ENCODE peak calls at places on chromosomes 16 and 17, in seven cellular contexts. One of them, this sample, is unnamed.
A peak's percentile ranks its signal among the peaks of the same experiment; 100 is the strongest.

GRCh38 chr16:3793161-3793576 is 75.8 kb upstream of the TRAP1 start:
- DNase-seq in mammary epithelial cell: no peak
- DNase-seq in fibroblast of lung: peak; percentile 57
- DNase-seq in GM23248: no peak
- DNase-seq in Peyer's patch: peak; percentile 34
- DNase-seq in Caco-2: no peak
- DNase-seq in transverse colon: no peak
- DNase-seq in this sample: no peak

GRCh38 chr17:42180922-42181850 is at the start of gene KCNH4:
- DNase-seq in Caco-2: peak; percentile 87
- DNase-seq in fibroblast of lung: peak; percentile 70
- DNase-seq in Peyer's patch: peak; percentile 92
- DNase-seq in transverse colon: peak; percentile 79
- DNase-seq in mammary epithelial cell: peak; percentile 53
- DNase-seq in GM23248: peak; percentile 87
- DNase-seq in this sample: peak; percentile 79

GRCh38 chr16:19400709-19401108 is 17.0 kb upstream of the TMC5 start:
- DNase-seq in GM23248: no peak
- DNase-seq in transverse colon: no peak
- DNase-seq in fibroblast of lung: no peak
- DNase-seq in Caco-2: no peak
- DNase-seq in mammary epithelial cell: no peak
- DNase-seq in Peyer's patch: no peak
- DNase-seq in this sample: no peak

GRCh38 chr16:82476786-82477185 is 150.0 kb upstream of the CDH13 start:
- DNase-seq in Peyer's patch: no peak
- DNase-seq in transverse colon: no peak
- DNase-seq in Caco-2: no peak
- DNase-seq in fibroblast of lung: no peak
- DNase-seq in GM23248: no peak
- DNase-seq in mammary epithelial cell: no peak
- DNase-seq in this sample: no peak

GRCh38 chr16:54031107-54031760 is 255.4 kb downstream of the IRX3 start:
- DNase-seq in Peyer's patch: no peak
- DNase-seq in GM23248: peak; percentile 56
- DNase-seq in fibroblast of lung: no peak
- DNase-seq in Caco-2: no peak
- DNase-seq in transverse colon: no peak
- DNase-seq in mammary epithelial cell: peak; percentile 66
- DNase-seq in this sample: no peak

GRCh38 chr16:15894571-15895358 is 6.4 kb upstream of the CEP20 start:
- DNase-seq in Caco-2: no peak
- DNase-seq in Peyer's patch: no peak
- DNase-seq in transverse colon: no peak
- DNase-seq in fibroblast of lung: no peak
- DNase-seq in mammary epithelial cell: no peak
- DNase-seq in GM23248: no peak
- DNase-seq in this sample: no peak

GRCh38 chr17:43406676-43407645 is 8.2 kb downstream of the ARL4D start:
- DNase-seq in fibroblast of lung: peak; percentile 65
- DNase-seq in transverse colon: no peak
- DNase-seq in mammary epithelial cell: no peak
- DNase-seq in Peyer's patch: no peak
- DNase-seq in GM23248: peak; percentile 77
- DNase-seq in Caco-2: no peak
- DNase-seq in this sample: no peak

GRCh38 chr17:57810740-57811632 is 38.9 kb downstream of the MRPS23 start:
- DNase-seq in GM23248: peak; percentile 52
- DNase-seq in Peyer's patch: no peak
- DNase-seq in mammary epithelial cell: peak; percentile 21
- DNase-seq in Caco-2: no peak
- DNase-seq in transverse colon: peak; percentile 11
- DNase-seq in fibroblast of lung: peak; percentile 23
- DNase-seq in this sample: no peak

GRCh38 chr16:88811600-88811849 is 203 bp downstream of the APRT start:
- DNase-seq in Caco-2: no peak
- DNase-seq in fibroblast of lung: no peak
- DNase-seq in mammary epithelial cell: no peak
- DNase-seq in GM23248: no peak
- DNase-seq in Peyer's patch: no peak
- DNase-seq in transverse colon: no peak
- DNase-seq in this sample: no peak

GRCh38 chr16:2595376-2596200 is 57.8 kb downstream of the PDPK1 start:
- DNase-seq in fibroblast of lung: no peak
- DNase-seq in Caco-2: no peak
- DNase-seq in mammary epithelial cell: no peak
- DNase-seq in Peyer's patch: no peak
- DNase-seq in transverse colon: no peak
- DNase-seq in GM23248: no peak
- DNase-seq in this sample: no peak

GRCh38 chr16:84897911-84898377 is 78.2 kb downstream of the CRISPLD2 start:
- DNase-seq in transverse colon: no peak
- DNase-seq in GM23248: no peak
- DNase-seq in Peyer's patch: no peak
- DNase-seq in mammary epithelial cell: peak; percentile 59
- DNase-seq in Caco-2: no peak
- DNase-seq in fibroblast of lung: no peak
- DNase-seq in this sample: no peak

GRCh38 chr17:59785091-59785799 is 77.8 kb downstream of the VMP1 start:
- DNase-seq in GM23248: peak; percentile 31
- DNase-seq in fibroblast of lung: peak; percentile 42
- DNase-seq in transverse colon: no peak
- DNase-seq in mammary epithelial cell: no peak
- DNase-seq in Peyer's patch: no peak
- DNase-seq in Caco-2: no peak
- DNase-seq in this sample: no peak

GRCh38 chr16:70700101-70701020 is 14.5 kb upstream of the MTSS2 start:
- DNase-seq in fibroblast of lung: no peak
- DNase-seq in Caco-2: no peak
- DNase-seq in transverse colon: no peak
- DNase-seq in GM23248: no peak
- DNase-seq in mammary epithelial cell: peak; percentile 84
- DNase-seq in Peyer's patch: no peak
- DNase-seq in this sample: no peak

GRCh38 chr16:66342294-66342900 is 24.1 kb upstream of the CDH5 start:
- DNase-seq in Caco-2: no peak
- DNase-seq in Peyer's patch: no peak
- DNase-seq in transverse colon: no peak
- DNase-seq in mammary epithelial cell: no peak
- DNase-seq in fibroblast of lung: no peak
- DNase-seq in GM23248: peak; percentile 44
- DNase-seq in this sample: no peak

GRCh38 chr17:45376171-45376564 is 56.5 kb downstream of the ARHGAP27 start:
- DNase-seq in Peyer's patch: no peak
- DNase-seq in mammary epithelial cell: no peak
- DNase-seq in fibroblast of lung: no peak
- DNase-seq in GM23248: no peak
- DNase-seq in transverse colon: no peak
- DNase-seq in Caco-2: no peak
- DNase-seq in this sample: no peak

GRCh38 chr17:67280279-67280678 is 35.3 kb upstream of the HELZ start:
- DNase-seq in mammary epithelial cell: peak; percentile 97
- DNase-seq in GM23248: no peak
- DNase-seq in fibroblast of lung: peak; percentile 27
- DNase-seq in Caco-2: no peak
- DNase-seq in transverse colon: no peak
- DNase-seq in Peyer's patch: no peak
- DNase-seq in this sample: no peak

GRCh38 chr17:81710514-81711308 is 1.4 kb upstream of the SLC25A10 start:
- DNase-seq in Caco-2: no peak
- DNase-seq in Peyer's patch: peak; percentile 58
- DNase-seq in transverse colon: peak; percentile 53
- DNase-seq in mammary epithelial cell: no peak
- DNase-seq in fibroblast of lung: no peak
- DNase-seq in GM23248: peak; percentile 64
- DNase-seq in this sample: no peak

GRCh38 chr16:22645868-22646267 is 135.2 kb downstream of the NPIPB5 start:
- DNase-seq in mammary epithelial cell: no peak
- DNase-seq in transverse colon: no peak
- DNase-seq in fibroblast of lung: no peak
- DNase-seq in Peyer's patch: no peak
- DNase-seq in Caco-2: no peak
- DNase-seq in GM23248: no peak
- DNase-seq in this sample: no peak

GRCh38 chr17:46115687-46116086 is 77.5 kb downstream of the KANSL1 start:
- DNase-seq in mammary epithelial cell: no peak
- DNase-seq in fibroblast of lung: peak; percentile 28
- DNase-seq in Caco-2: no peak
- DNase-seq in GM23248: peak; percentile 18
- DNase-seq in Peyer's patch: no peak
- DNase-seq in transverse colon: no peak
- DNase-seq in this sample: no peak

GRCh38 chr16:11557811-11558210 is 28.9 kb downstream of the LITAF start:
- DNase-seq in Peyer's patch: no peak
- DNase-seq in fibroblast of lung: no peak
- DNase-seq in transverse colon: no peak
- DNase-seq in Caco-2: no peak
- DNase-seq in mammary epithelial cell: no peak
- DNase-seq in GM23248: no peak
- DNase-seq in this sample: no peak

GRCh38 chr17:73998246-73999220 is 204.9 kb upstream of the RPL38 start:
- DNase-seq in transverse colon: peak; percentile 78
- DNase-seq in fibroblast of lung: no peak
- DNase-seq in GM23248: peak; percentile 42
- DNase-seq in mammary epithelial cell: peak; percentile 22
- DNase-seq in Peyer's patch: peak; percentile 75
- DNase-seq in Caco-2: peak; percentile 78
- DNase-seq in this sample: peak; percentile 13

GRCh38 chr17:60631119-60631518 is 31.1 kb downstream of the PPM1D start:
- DNase-seq in mammary epithelial cell: no peak
- DNase-seq in Peyer's patch: no peak
- DNase-seq in transverse colon: no peak
- DNase-seq in GM23248: no peak
- DNase-seq in fibroblast of lung: no peak
- DNase-seq in Caco-2: no peak
- DNase-seq in this sample: no peak

GRCh38 chr17:19301274-19301946 is 61.1 kb downstream of the B9D1 start:
- DNase-seq in fibroblast of lung: no peak
- DNase-seq in mammary epithelial cell: no peak
- DNase-seq in Peyer's patch: peak; percentile 54
- DNase-seq in transverse colon: peak; percentile 78
- DNase-seq in Caco-2: no peak
- DNase-seq in GM23248: no peak
- DNase-seq in this sample: no peak

GRCh38 chr16:1456951-1457350 is 12.6 kb upstream of the CCDC154 start:
- DNase-seq in Caco-2: no peak
- DNase-seq in Peyer's patch: no peak
- DNase-seq in GM23248: no peak
- DNase-seq in transverse colon: no peak
- DNase-seq in mammary epithelial cell: no peak
- DNase-seq in fibroblast of lung: no peak
- DNase-seq in this sample: no peak
- H3K36me3 ChIP-seq in Caco-2: no peaks in the 10 kb centered on the region
- H3K36me3 ChIP-seq in Peyer's patch: no peaks in the 10 kb centered on the region
- H3K36me3 ChIP-seq in GM23248: no peaks in the 10 kb centered on the region
- H3K36me3 ChIP-seq in transverse colon: no peaks in the 10 kb centered on the region
- H3K36me3 ChIP-seq in mammary epithelial cell: peaks cover 6% of the 10 kb centered on the region
- H3K36me3 ChIP-seq in fibroblast of lung: peaks cover 15% of the 10 kb centered on the region
- H3K36me3 ChIP-seq in this sample: no peaks in the 10 kb centered on the region

DNA sequence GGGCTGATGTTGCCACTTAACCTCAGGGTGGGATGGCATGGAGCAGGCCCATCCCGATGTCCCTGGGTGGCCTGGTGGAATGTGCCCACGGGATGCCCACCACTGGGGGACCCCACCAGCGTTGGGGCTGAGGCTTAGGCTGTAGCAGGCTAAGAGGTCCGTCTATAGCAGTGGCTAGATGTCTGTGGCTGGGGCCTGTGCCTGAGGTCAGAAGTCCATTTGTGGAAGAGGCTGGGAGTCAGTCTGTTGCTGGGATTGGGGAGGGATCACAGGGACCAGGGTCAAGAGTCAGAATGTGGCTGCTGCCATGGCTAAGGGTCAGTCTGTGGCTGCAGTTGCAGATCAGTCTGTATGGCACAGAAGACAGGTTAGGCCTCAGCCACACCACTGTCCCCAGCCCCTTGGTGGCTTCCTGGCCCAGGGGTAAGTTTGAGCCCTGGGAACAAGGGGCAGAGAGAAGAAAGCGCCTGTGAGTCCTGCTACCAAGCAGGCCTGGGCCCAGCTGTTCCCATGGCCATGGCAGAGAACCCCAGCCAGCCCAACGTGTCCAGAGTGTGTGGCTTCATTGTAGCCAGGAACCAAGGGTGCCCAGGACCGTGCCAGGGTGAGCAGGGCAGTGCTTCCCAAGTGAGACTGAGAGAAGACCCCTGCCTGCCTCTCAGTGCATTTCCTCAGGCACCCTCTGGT is 35.7 kb downstream of the RAI1 start:
- DNase-seq in mammary epithelial cell: no peak
- DNase-seq in fibroblast of lung: no peak
- DNase-seq in Peyer's patch: no peak
- DNase-seq in GM23248: no peak
- DNase-seq in transverse colon: no peak
- DNase-seq in Caco-2: peak; percentile 50
- DNase-seq in this sample: no peak
- H3K4me1 ChIP-seq in mammary epithelial cell: peaks cover 46% of the 10 kb centered on the region
- H3K4me1 ChIP-seq in fibroblast of lung: peaks cover 27% of the 10 kb centered on the region
- H3K4me1 ChIP-seq in Peyer's patch: no peaks in the 10 kb centered on the region
- H3K4me1 ChIP-seq in GM23248: peaks cover 36% of the 10 kb centered on the region
- H3K4me1 ChIP-seq in transverse colon: peaks cover 35% of the 10 kb centered on the region
- H3K4me1 ChIP-seq in Caco-2: peaks cover 35% of the 10 kb centered on the region
- H3K4me1 ChIP-seq in this sample: peaks cover 5% of the 10 kb centered on the region

GRCh38 chr16:31081428-31082351 is 7.1 kb downstream of the PRSS53 start:
- DNase-seq in transverse colon: no peak
- DNase-seq in Peyer's patch: no peak
- DNase-seq in mammary epithelial cell: no peak
- DNase-seq in GM23248: no peak
- DNase-seq in Caco-2: no peak
- DNase-seq in fibroblast of lung: no peak
- DNase-seq in this sample: no peak

GRCh38 chr16:31083981-31084380 is 4.8 kb downstream of the PRSS53 start:
- DNase-seq in transverse colon: no peak
- DNase-seq in Caco-2: no peak
- DNase-seq in Peyer's patch: no peak
- DNase-seq in mammary epithelial cell: no peak
- DNase-seq in fibroblast of lung: no peak
- DNase-seq in GM23248: no peak
- DNase-seq in this sample: peak; percentile 33

GRCh38 chr16:31083081-31083480 is 5.7 kb downstream of the PRSS53 start:
- DNase-seq in mammary epithelial cell: no peak
- DNase-seq in Peyer's patch: no peak
- DNase-seq in transverse colon: no peak
- DNase-seq in fibroblast of lung: no peak
- DNase-seq in Caco-2: no peak
- DNase-seq in GM23248: no peak
- DNase-seq in this sample: no peak

GRCh38 chr16:31083556-31083955 is 5.2 kb downstream of the PRSS53 start:
- DNase-seq in Caco-2: no peak
- DNase-seq in Peyer's patch: no peak
- DNase-seq in GM23248: no peak
- DNase-seq in fibroblast of lung: no peak
- DNase-seq in transverse colon: no peak
- DNase-seq in mammary epithelial cell: no peak
- DNase-seq in this sample: no peak

GRCh38 chr16:31082368-31083045 is 6.2 kb downstream of the PRSS53 start:
- DNase-seq in Peyer's patch: peak; percentile 68
- DNase-seq in fibroblast of lung: no peak
- DNase-seq in mammary epithelial cell: no peak
- DNase-seq in Caco-2: no peak
- DNase-seq in GM23248: no peak
- DNase-seq in transverse colon: no peak
- DNase-seq in this sample: no peak
- H3K36me3 ChIP-seq in Peyer's patch: no peaks in the 10 kb centered on the region
- H3K36me3 ChIP-seq in fibroblast of lung: peaks cover 40% of the 10 kb centered on the region
- H3K36me3 ChIP-seq in mammary epithelial cell: no peaks in the 10 kb centered on the region
- H3K36me3 ChIP-seq in Caco-2: peaks cover 3% of the 10 kb centered on the region
- H3K36me3 ChIP-seq in GM23248: no peaks in the 10 kb centered on the region
- H3K36me3 ChIP-seq in transverse colon: peaks cover 5% of the 10 kb centered on the region
- H3K36me3 ChIP-seq in this sample: peaks cover 19% of the 10 kb centered on the region

GRCh38 chr16:48559462-48560211 is 50.3 kb downstream of the N4BP1 start:
- DNase-seq in fibroblast of lung: no peak
- DNase-seq in GM23248: no peak
- DNase-seq in transverse colon: no peak
- DNase-seq in Caco-2: no peak
- DNase-seq in mammary epithelial cell: no peak
- DNase-seq in Peyer's patch: no peak
- DNase-seq in this sample: no peak
- H3K4me1 ChIP-seq in fibroblast of lung: peaks cover 22% of the 10 kb centered on the region
- H3K4me1 ChIP-seq in GM23248: peaks cover 51% of the 10 kb centered on the region
- H3K4me1 ChIP-seq in transverse colon: peaks cover 83% of the 10 kb centered on the region
- H3K4me1 ChIP-seq in Caco-2: no peaks in the 10 kb centered on the region
- H3K4me1 ChIP-seq in mammary epithelial cell: peaks cover 24% of the 10 kb centered on the region
- H3K4me1 ChIP-seq in Peyer's patch: no peaks in the 10 kb centered on the region
- H3K4me1 ChIP-seq in this sample: peaks cover 47% of the 10 kb centered on the region